ENCODE peak calls at places on chromosomes 2 and 18, in six cellular contexts. S is T1000, I is GM23338, N is T-helper 2 cell, U is ecto neural progenitor cell, P is activated T-cell treated with anti-CD3 and anti-CD28 coated beads for 1 hour. L is an unnamed sample.

GRCh38 chr2:119827866-119828507 is 68.3 kb downstream of the PTPN4 start:
- DNase-seq in S (no peak), I (no peak), N (no peak), U (no peak), P (no peak), L (no peak)

GRCh38 chr2:69149631-69150215 is 136.7 kb downstream of the ANTXR1 start:
- DNase-seq in S (peak; percentile 51), I (peak; percentile 78), N (no peak), U (peak; percentile 62), P (no peak), L (no peak)

GRCh38 chr2:176117162-176117822 is 714 bp downstream of the HOXD10 start:
- DNase-seq in S (no peak), I (no peak), N (no peak), U (no peak), P (no peak), L (no peak)

GRCh38 chr2:202965810-202966454 is 48.7 kb upstream of the NBEAL1 start:
- DNase-seq in S (no peak), I (peak; percentile 59), N (no peak), U (no peak), P (no peak), L (no peak)

GRCh38 chr2:114022360-114023085 is 132.6 kb downstream of the ACTR3 start:
- DNase-seq in S (no peak), I (no peak), N (no peak), U (no peak), P (no peak), L (no peak)

GRCh38 chr2:159913897-159914296 is 115.9 kb upstream of the CD302 start:
- DNase-seq in S (no peak), I (no peak), N (no peak), U (no peak), P (no peak), L (no peak)

GRCh38 chr18:67243799-67244587 is 272.5 kb downstream of the DSEL start:
- DNase-seq in S (no peak), I (no peak), N (no peak), U (no peak), P (no peak), L (no peak)

GRCh38 chr2:130824492-130825061 is 12.1 kb upstream of the ARHGEF4 start:
- DNase-seq in S (peak; percentile 57), I (no peak), N (peak; percentile 53), U (no peak), P (peak; percentile 50), L (peak; percentile 57)

GRCh38 chr18:79766308-79766707 is 31.4 kb upstream of the KCNG2 start:
- DNase-seq in S (no peak), I (no peak), N (no peak), U (no peak), P (no peak), L (no peak)

GRCh38 chr2:85589982-85590791 is 5.4 kb upstream of the RNF181 start:
- DNase-seq in S (no peak), I (no peak), N (no peak), U (no peak), P (no peak), L (no peak)

GRCh38 chr2:216004408-216005283 is 8.7 kb downstream of the MREG start:
- DNase-seq in S (no peak), I (no peak), N (no peak), U (no peak), P (no peak), L (no peak)

GRCh38 chr2:200492656-200493055 is 17.2 kb downstream of the KCTD18 start:
- DNase-seq in S (no peak), I (no peak), N (no peak), U (no peak), P (no peak), L (no peak)

GRCh38 chr2:234333168-234334130 is 163.4 kb downstream of the ARL4C start:
- DNase-seq in S (no peak), I (no peak), N (no peak), U (no peak), P (no peak), L (no peak)

GRCh38 chr2:18209934-18210639 is 331.6 kb downstream of the KCNS3 start:
- DNase-seq in S (peak; percentile 17), I (no peak), N (no peak), U (no peak), P (no peak), L (no peak)

GRCh38 chr2:97011977-97012569 is 25.7 kb upstream of the FAM178B start:
- DNase-seq in S (no peak), I (peak; percentile 69), N (no peak), U (no peak), P (no peak), L (no peak)

GRCh38 chr2:692767-693166 is 15.6 kb upstream of the TMEM18 start:
- DNase-seq in S (no peak), I (no peak), N (no peak), U (no peak), P (no peak), L (no peak)

GRCh38 chr2:237488901-237489860 is 2.1 kb downstream of the MLPH start:
- DNase-seq in S (peak; percentile 18), I (no peak), N (no peak), U (peak; percentile 23), P (no peak), L (no peak)

L was measured in T follicular helper cell.